ENCODE peak calls at places on chromosomes 2 and 18, in nine cellular contexts. K, Y, D, Q, J, S, H, R and W are unnamed samples.

GRCh38 chr2:152513681-152514080 is 178.7 kb downstream of the FMNL2 start:
- DNase-seq in D (no peak), J (no peak), K (no peak), R (no peak), H (peak; percentile 22), Y (no peak), Q (no peak), S (no peak), W (no peak)

GRCh38 chr2:238158807-238159539 is at the start of gene ERFE:
- DNase-seq in J (peak; percentile 53), R (no peak), S (no peak), Y (peak; percentile 23), H (no peak), D (peak; percentile 30), Q (no peak), K (no peak), W (peak; percentile 58)

GRCh38 chr2:35428548-35428947 is 927.0 kb upstream of the CRIM1 start:
- DNase-seq in Q (no peak), J (no peak), D (no peak), R (no peak), Y (no peak), H (no peak), S (no peak), K (no peak), W (no peak)

GRCh38 chr2:241613018-241613780 is 23.8 kb downstream of the THAP4 start:
- DNase-seq in J (no peak), Q (no peak), Y (no peak), D (no peak), K (no peak), S (no peak), H (no peak), R (no peak), W (no peak)

GRCh38 chr2:132731431-132731830 is 61.4 kb upstream of the LYPD1 start:
- DNase-seq in R (no peak), Y (no peak), K (no peak), D (no peak), Q (no peak), H (no peak), S (no peak), J (no peak), W (no peak)

GRCh38 chr2:149225446-149225845 is 104.9 kb upstream of the LYPD6 start:
- DNase-seq in D (peak; percentile 2), Q (no peak), J (no peak), H (no peak), K (no peak), S (no peak), R (no peak), Y (no peak), W (no peak)

GRCh38 chr2:84481702-84482101 is 22.6 kb upstream of the SUCLG1 start:
- DNase-seq in K (no peak), H (no peak), R (no peak), S (no peak), Y (peak; percentile 10), D (peak; percentile 28), Q (no peak), J (no peak), W (no peak)

GRCh38 chr2:127226520-127227263 is 6.6 kb upstream of the CYP27C1 start:
- DNase-seq in J (no peak), Y (no peak), H (peak; percentile 23), R (peak; percentile 54), S (no peak), K (no peak), Q (no peak), D (peak; percentile 95), W (no peak)

GRCh38 chr18:46657115-46657955 is at the start of gene LOXHD1:
- DNase-seq in J (no peak), R (no peak), S (no peak), Y (no peak), D (no peak), H (no peak), Q (no peak), K (no peak), W (no peak)

GRCh38 chr18:12255626-12256026 is 1.5 kb downstream of the CIDEA start:
- DNase-seq in H (peak; percentile 50), D (peak; percentile 6), J (no peak), S (no peak), Y (no peak), Q (no peak), K (no peak), R (no peak), W (no peak)

GRCh38 chr2:46765045-46765444 is 150.6 kb downstream of the MCFD2 start:
- DNase-seq in Q (no peak), H (no peak), Y (no peak), R (no peak), D (no peak), J (no peak), K (no peak), S (no peak), W (no peak)

GRCh38 chr2:143433158-143433557 is 303.9 kb downstream of the ARHGAP15 start:
- DNase-seq in D (peak; percentile 22), K (no peak), H (no peak), Y (no peak), S (no peak), J (no peak), Q (no peak), R (no peak), W (no peak)

GRCh38 chr2:227033471-227034148 is 130.4 kb downstream of the COL4A4 start:
- DNase-seq in D (peak; percentile 86), R (peak; percentile 6), Y (no peak), K (no peak), J (peak; percentile 57), Q (no peak), S (no peak), H (peak; percentile 4), W (no peak)

GRCh38 chr2:227031379-227031778 is 132.6 kb downstream of the COL4A4 start:
- DNase-seq in H (no peak), Y (no peak), Q (no peak), S (no peak), J (no peak), D (no peak), K (no peak), R (no peak), W (no peak)

GRCh38 chr2:227038550-227039189 is 125.3 kb downstream of the COL4A4 start:
- DNase-seq in Q (no peak), J (no peak), K (no peak), D (no peak), R (no peak), H (no peak), S (no peak), Y (no peak), W (no peak)

GRCh38 chr2:227036527-227036926 is 127.5 kb downstream of the COL4A4 start:
- DNase-seq in J (no peak), Y (no peak), H (no peak), R (no peak), S (no peak), D (no peak), Q (no peak), K (no peak), W (no peak)

DNA sequence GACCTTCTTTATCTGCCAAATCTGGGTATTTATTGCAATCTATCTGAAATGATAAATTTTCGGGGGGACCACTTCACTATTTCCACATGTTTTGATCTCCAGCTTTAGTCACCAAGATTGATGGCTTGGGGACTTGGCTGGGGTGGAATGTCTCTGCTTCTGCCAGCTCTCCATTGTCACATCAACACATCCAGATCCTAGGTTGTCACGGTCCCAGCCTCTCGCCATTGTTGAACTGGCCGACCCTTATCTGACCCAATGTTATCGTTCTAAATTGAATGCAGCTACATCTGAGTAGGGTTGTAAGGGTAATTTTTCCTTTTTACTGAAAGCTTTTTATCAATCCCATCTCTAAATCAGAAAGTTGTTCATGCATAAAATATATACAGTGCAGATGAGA is 128.3 kb downstream of the COL4A4 start:
- DNase-seq in Y (no peak), D (no peak), K (no peak), J (no peak), H (no peak), R (no peak), S (no peak), Q (no peak), W (no peak)
- TF ChIP-seq CTCF in Y (no peak), D (no peak), K (no peak), J (no peak), H (no peak), R (no peak), S (no peak), Q (no peak), W (no peak)

GRCh38 chr2:202490479-202490878 is 114.4 kb downstream of the BMPR2 start:
- DNase-seq in J (no peak), Y (no peak), D (no peak), R (no peak), H (no peak), K (no peak), Q (no peak), S (no peak), W (no peak)

GRCh38 chr2:202488671-202489070 is 112.5 kb downstream of the BMPR2 start:
- DNase-seq in D (no peak), S (no peak), Y (no peak), K (no peak), R (no peak), J (no peak), Q (no peak), H (no peak), W (no peak)

GRCh38 chr2:202494300-202494699 is 118.2 kb downstream of the BMPR2 start:
- DNase-seq in Q (no peak), R (peak; percentile 86), Y (no peak), S (no peak), K (no peak), D (peak; percentile 97), H (no peak), J (no peak), W (no peak)

GRCh38 chr2:202494856-202495604 is 118.9 kb downstream of the BMPR2 start:
- DNase-seq in Q (no peak), R (no peak), Y (no peak), D (no peak), J (no peak), S (no peak), K (no peak), H (no peak), W (no peak)

GRCh38 chr2:202491514-202491913 is 115.4 kb downstream of the BMPR2 start:
- DNase-seq in H (no peak), D (no peak), R (no peak), S (no peak), J (no peak), K (no peak), Q (no peak), Y (no peak), W (no peak)
- TF ChIP-seq CTCF in H (no peak), D (no peak), R (peak; percentile 17), S (no peak), J (no peak), K (no peak), Q (no peak), Y (no peak), W (no peak)

GRCh38 chr18:4748975-4749374 is 293.9 kb upstream of the DLGAP1 start:
- DNase-seq in S (no peak), J (no peak), Y (no peak), H (no peak), Q (no peak), R (no peak), D (no peak), K (no peak), W (no peak)
- TF ChIP-seq CTCF in S (no peak), J (no peak), Y (no peak), H (no peak), Q (no peak), R (no peak), D (no peak), K (no peak), W (no peak)

DNA sequence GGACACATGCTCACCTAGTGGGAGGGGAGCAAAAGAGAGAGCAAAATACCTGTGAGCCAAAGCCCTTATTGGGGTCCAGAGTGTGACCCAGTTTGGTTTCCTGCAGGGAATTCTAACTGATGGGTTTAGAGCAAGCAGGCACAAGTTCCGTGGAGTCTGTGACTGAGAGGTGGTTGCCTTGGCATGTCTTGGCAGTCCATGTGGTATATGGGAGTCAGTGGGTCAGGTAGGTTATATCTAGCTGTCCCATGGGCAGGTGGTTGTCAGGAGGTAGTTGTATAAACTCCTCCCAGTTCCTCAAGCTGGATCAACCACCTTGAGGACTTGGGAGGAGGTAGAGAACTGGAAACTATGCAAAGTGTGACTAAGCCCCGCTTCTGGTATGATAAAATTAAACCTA is 452.8 kb upstream of the VWC2L start:
- DNase-seq in R (no peak), S (no peak), Q (no peak), J (no peak), Y (no peak), H (no peak), K (no peak), D (no peak), W (no peak)
- TF ChIP-seq CTCF in R (no peak), S (no peak), Q (no peak), J (no peak), Y (no peak), H (no peak), K (no peak), D (no peak), W (no peak)